ENCODE peak calls at places on chromosomes 6 and 20, in seven cellular contexts. One of them, this sample, is unnamed.

GRCh38 chr6:151512481-151512880 is 18.7 kb downstream of the CCDC170 start:
- DNase-seq in NCI-H1694: no peak
- DNase-seq in GM23248: no peak
- DNase-seq in Daoy: no peak
- DNase-seq in left ventricle myocardium inferior: no peak
- DNase-seq in hypothalamus: no peak
- DNase-seq in prostate gland: no peak
- DNase-seq in this sample: no peak

GRCh38 chr20:58433759-58434158 is 44.7 kb downstream of the VAPB start:
- DNase-seq in NCI-H1694: no peak
- DNase-seq in GM23248: peak; percentile 81
- DNase-seq in Daoy: peak; percentile 69
- DNase-seq in left ventricle myocardium inferior: no peak
- DNase-seq in hypothalamus: no peak
- DNase-seq in prostate gland: no peak
- DNase-seq in this sample: no peak

GRCh38 chr6:44431118-44431725 is 43.7 kb downstream of the CDC5L start:
- DNase-seq in NCI-H1694: peak; percentile 38
- DNase-seq in GM23248: peak; percentile 80
- DNase-seq in Daoy: peak; percentile 61
- DNase-seq in left ventricle myocardium inferior: no peak
- DNase-seq in hypothalamus: no peak
- DNase-seq in prostate gland: peak; percentile 29
- DNase-seq in this sample: peak; percentile 28

GRCh38 chr20:61407561-61407960 is 155.5 kb downstream of the CDH4 start:
- DNase-seq in NCI-H1694: no peak
- DNase-seq in GM23248: no peak
- DNase-seq in Daoy: no peak
- DNase-seq in left ventricle myocardium inferior: no peak
- DNase-seq in hypothalamus: no peak
- DNase-seq in prostate gland: no peak
- DNase-seq in this sample: no peak

GRCh38 chr20:41956316-41957050 is 338.3 kb upstream of the CHD6 start:
- DNase-seq in NCI-H1694: no peak
- DNase-seq in GM23248: peak; percentile 3
- DNase-seq in Daoy: no peak
- DNase-seq in left ventricle myocardium inferior: no peak
- DNase-seq in hypothalamus: no peak
- DNase-seq in prostate gland: no peak
- DNase-seq in this sample: no peak

GRCh38 chr20:32823078-32823477 is 3.3 kb downstream of the MAPRE1 start:
- DNase-seq in NCI-H1694: no peak
- DNase-seq in GM23248: peak; percentile 94
- DNase-seq in Daoy: peak; percentile 61
- DNase-seq in left ventricle myocardium inferior: no peak
- DNase-seq in hypothalamus: no peak
- DNase-seq in prostate gland: no peak
- DNase-seq in this sample: peak; percentile 56

GRCh38 chr6:137115653-137116052 is 57.8 kb downstream of the IL22RA2 start:
- DNase-seq in NCI-H1694: no peak
- DNase-seq in GM23248: no peak
- DNase-seq in Daoy: no peak
- DNase-seq in left ventricle myocardium inferior: no peak
- DNase-seq in hypothalamus: no peak
- DNase-seq in prostate gland: peak; percentile 37
- DNase-seq in this sample: no peak

GRCh38 chr20:31764641-31765305 is 25.7 kb downstream of the TPX2 start:
- DNase-seq in NCI-H1694: no peak
- DNase-seq in GM23248: peak; percentile 50
- DNase-seq in Daoy: no peak
- DNase-seq in left ventricle myocardium inferior: no peak
- DNase-seq in hypothalamus: no peak
- DNase-seq in prostate gland: no peak
- DNase-seq in this sample: no peak

GRCh38 chr20:49187330-49188100 is 619 bp downstream of the STAU1 start:
- DNase-seq in NCI-H1694: no peak
- DNase-seq in GM23248: peak; percentile 63
- DNase-seq in Daoy: peak; percentile 4
- DNase-seq in left ventricle myocardium inferior: no peak
- DNase-seq in hypothalamus: no peak
- DNase-seq in prostate gland: peak; percentile 23
- DNase-seq in this sample: no peak

GRCh38 chr6:134980846-134981245 is 30.9 kb upstream of the ALDH8A1 start:
- DNase-seq in NCI-H1694: no peak
- DNase-seq in GM23248: no peak
- DNase-seq in Daoy: no peak
- DNase-seq in left ventricle myocardium inferior: no peak
- DNase-seq in hypothalamus: no peak
- DNase-seq in prostate gland: no peak
- DNase-seq in this sample: no peak

GRCh38 chr6:111642463-111643158 is 36.9 kb upstream of the TRAF3IP2 start:
- DNase-seq in NCI-H1694: no peak
- DNase-seq in GM23248: peak; percentile 79
- DNase-seq in Daoy: peak; percentile 55
- DNase-seq in left ventricle myocardium inferior: peak; percentile 65
- DNase-seq in hypothalamus: no peak
- DNase-seq in prostate gland: no peak
- DNase-seq in this sample: peak; percentile 50